ENCODE peak calls at places on chromosomes 4 and X, in four cellular contexts. R, E, G and I are unnamed samples. For H3K4me1, the result is how much of the 10 kb centered on the place peaks cover.

GRCh38 chrX:113429011-113429410 is 588.4 kb upstream of the AMOT start:
- DNase-seq in R (no peak), E (no peak), G (no peak), I (no peak)

GRCh38 chr4:6839579-6839978 is 57.1 kb downstream of the KIAA0232 start:
- DNase-seq in R (no peak), E (no peak), G (no peak), I (no peak)

GRCh38 chrX:153638436-153639176 is 8.4 kb upstream of the DUSP9 start:
- DNase-seq in R (no peak), E (no peak), G (no peak), I (no peak)

GRCh38 chrX:97787849-97788248 is 904.1 kb downstream of the RPA4 start:
- DNase-seq in R (no peak), E (no peak), G (no peak), I (no peak)

GRCh38 chr4:117154251-117154650 is 68.9 kb upstream of the TRAM1L1 start:
- DNase-seq in R (peak), E (no peak), G (no peak), I (no peak)

GRCh38 chr4:165177725-165178666 is 29.4 kb upstream of the KLHL2 start:
- DNase-seq in R (no peak), E (no peak), G (no peak), I (no peak)

GRCh38 chr4:164039482-164039881 is 545.0 kb downstream of the TMA16 start:
- DNase-seq in R (no peak), E (no peak), G (no peak), I (no peak)

GRCh38 chrX:45524805-45525204 is 324.1 kb upstream of the DIPK2B start:
- DNase-seq in R (no peak), E (no peak), G (no peak), I (no peak)

GRCh38 chrX:139759637-139760036 is 51.7 kb upstream of the MCF2 start:
- DNase-seq in R (no peak), E (peak), G (no peak), I (no peak)

GRCh38 chrX:1322393-1322792 is 14.2 kb upstream of the IL3RA start:
- DNase-seq in R (no peak), E (no peak), G (no peak), I (no peak)

GRCh38 chrX:9785944-9786741 is at the start of gene SHROOM2:
- DNase-seq in R (no peak), E (no peak), G (no peak), I (no peak)

GRCh38 chr4:5955201-5955821 is 62.4 kb upstream of the CRMP1 start:
- DNase-seq in R (peak), E (peak), G (no peak), I (no peak)

GRCh38 chrX:37580080-37580479 is 8.6 kb downstream of the LANCL3 start:
- DNase-seq in R (no peak), E (no peak), G (no peak), I (no peak)

GRCh38 chrX:9048801-9049200 is 14.9 kb upstream of the FAM9B start:
- DNase-seq in R (no peak), E (no peak), G (no peak), I (no peak)

GRCh38 chr4:84474107-84474506 is 25.0 kb downstream of the NKX6-1 start:
- DNase-seq in R (no peak), E (no peak), G (no peak), I (no peak)

GRCh38 chr4:118173956-118174355 is 139.7 kb downstream of the NDST3 start:
- DNase-seq in R (no peak), E (peak), G (no peak), I (no peak)

GRCh38 chr4:41935652-41936021 is 408 bp downstream of the TMEM33 start:
- DNase-seq in R (no peak), E (no peak), G (no peak), I (no peak)

GRCh38 chrX:107659768-107660167 is 31.5 kb downstream of the PRPS1 start:
- DNase-seq in R (no peak), E (peak), G (no peak), I (no peak)

GRCh38 chrX:25011589-25012432 is 4.0 kb downstream of the ARX start:
- DNase-seq in R (no peak), E (no peak), G (no peak), I (no peak)

GRCh38 chr4:4427478-4427870 is 40.6 kb downstream of the NSG1 start:
- DNase-seq in R (no peak), E (no peak), G (no peak), I (no peak)

GRCh38 chr4:150280081-150280950 is 202.1 kb downstream of the DCLK2 start:
- DNase-seq in R (no peak), E (peak), G (no peak), I (no peak)

GRCh38 chrX:103417933-103418332 is 41.6 kb downstream of the BEX3 start:
- DNase-seq in R (no peak), E (no peak), G (no peak), I (no peak)

GRCh38 chr4:54077812-54078211 is 13.4 kb upstream of the CHIC2 start:
- DNase-seq in R (no peak), E (peak), G (no peak), I (no peak)

GRCh38 chr4:945274-946102 is 13.2 kb downstream of the TMEM175 start:
- DNase-seq in R (peak), E (no peak), G (no peak), I (no peak)

GRCh38 chrX:107374831-107375230 is 74.6 kb upstream of the FRMPD3 start:
- DNase-seq in R (no peak), E (no peak), G (no peak), I (no peak)

GRCh38 chrX:112694062-112694461 is 14.3 kb upstream of the LHFPL1 start:
- DNase-seq in R (no peak), E (no peak), G (no peak), I (no peak)

GRCh38 chr4:146224331-146224966 is 10.1 kb downstream of the REELD1 start:
- DNase-seq in R (no peak), E (no peak), G (no peak), I (no peak)

GRCh38 chrX:124842205-124842604 is 477.5 kb upstream of the TEX13C start:
- DNase-seq in R (no peak), E (no peak), G (no peak), I (no peak)

GRCh38 chr4:180372671-180373070 is 1870.5 kb upstream of the TENM3 start:
- DNase-seq in R (no peak), E (no peak), G (no peak), I (no peak)

GRCh38 chrX:49153467-49153866 is 9.1 kb upstream of the MAGIX start:
- DNase-seq in R (no peak), E (no peak), G (no peak), I (no peak)

GRCh38 chrX:110003167-110004156 is 548 bp downstream of the TMEM164 start:
- DNase-seq in R (no peak), E (no peak), G (peak), I (peak)

GRCh38 chr4:985123-985830 is 1.6 kb upstream of the IDUA start:
- DNase-seq in R (no peak), E (peak), G (no peak), I (peak)

GRCh38 chrX:153649178-153649914 is 2.3 kb downstream of the DUSP9 start:
- DNase-seq in R (peak), E (no peak), G (peak), I (no peak)

GRCh38 chr4:140117946-140118345 is 36.0 kb downstream of the MAML3 start:
- DNase-seq in R (no peak), E (no peak), G (no peak), I (no peak)

DNA sequence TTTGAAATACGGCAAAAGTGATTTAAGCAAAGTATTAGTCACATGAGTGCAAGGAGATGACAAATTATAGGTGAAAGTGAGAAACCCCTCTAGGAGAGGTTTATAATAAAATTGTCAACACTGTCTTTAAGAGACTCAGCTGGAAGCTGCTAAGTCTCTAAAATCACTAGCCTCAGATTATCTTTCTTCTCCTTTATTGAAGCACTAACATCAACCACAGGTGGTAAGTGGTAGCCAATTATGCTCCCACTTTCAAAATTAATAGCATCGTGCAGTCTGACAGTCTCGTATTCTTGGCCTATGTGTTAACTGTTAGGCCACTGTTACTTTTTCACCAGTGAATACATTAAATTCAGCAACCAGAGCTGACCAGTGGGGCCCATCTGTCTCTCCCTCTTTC is 674.0 kb downstream of the RAPGEF2 start:
- DNase-seq in R (no peak), E (no peak), G (no peak), I (no peak)
- TF ChIP-seq POLR2AphosphoS5 in R (no peak), E (no peak), G (no peak), I (no peak)

GRCh38 chrX:39973810-39974209 is 123.9 kb downstream of the BCOR start:
- DNase-seq in R (no peak), E (no peak), G (no peak), I (no peak)
- H3K4me1 ChIP-seq in R (under half), E (under half), G (under half), I (under half)

GRCh38 chrX:53398216-53398615 is 24.2 kb downstream of the SMC1A start:
- DNase-seq in R (no peak), E (no peak), G (no peak), I (no peak)

DNA sequence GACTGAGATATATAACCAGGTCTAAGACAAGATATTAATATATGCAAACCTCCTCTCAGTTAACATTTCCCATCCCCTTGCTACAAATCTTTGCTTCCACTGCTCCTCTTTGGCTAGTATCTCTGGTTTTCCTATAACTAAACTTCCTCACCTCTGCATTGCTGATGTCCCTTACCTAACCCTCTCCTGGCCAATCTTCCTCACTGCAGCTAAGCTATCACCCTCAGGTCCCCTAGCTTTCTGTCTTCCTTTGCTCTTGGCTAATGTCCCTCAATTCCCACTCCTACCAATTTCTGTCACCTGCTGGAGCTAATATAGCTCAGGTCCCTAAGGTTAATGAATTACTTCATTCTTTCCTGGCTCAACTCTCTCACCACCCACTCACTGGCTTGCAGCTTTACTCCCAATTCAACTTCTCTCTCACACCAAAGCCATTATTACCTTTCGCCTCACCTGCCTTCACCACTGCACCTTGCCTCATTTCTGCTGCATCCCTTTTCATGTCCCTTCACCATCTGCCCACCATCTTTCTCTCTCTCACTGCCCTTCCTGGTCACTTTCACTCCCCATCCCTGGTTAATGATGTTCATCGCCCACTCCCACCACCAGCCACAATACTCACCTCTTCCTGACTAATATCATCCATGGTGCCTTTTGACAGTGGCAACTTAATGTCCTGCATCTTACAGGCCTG is 26.7 kb downstream of the SMC1A start:
- DNase-seq in R (no peak), E (no peak), G (no peak), I (no peak)
- TF ChIP-seq POLR2AphosphoS5 in R (no peak), E (no peak), G (no peak), I (no peak)

DNA sequence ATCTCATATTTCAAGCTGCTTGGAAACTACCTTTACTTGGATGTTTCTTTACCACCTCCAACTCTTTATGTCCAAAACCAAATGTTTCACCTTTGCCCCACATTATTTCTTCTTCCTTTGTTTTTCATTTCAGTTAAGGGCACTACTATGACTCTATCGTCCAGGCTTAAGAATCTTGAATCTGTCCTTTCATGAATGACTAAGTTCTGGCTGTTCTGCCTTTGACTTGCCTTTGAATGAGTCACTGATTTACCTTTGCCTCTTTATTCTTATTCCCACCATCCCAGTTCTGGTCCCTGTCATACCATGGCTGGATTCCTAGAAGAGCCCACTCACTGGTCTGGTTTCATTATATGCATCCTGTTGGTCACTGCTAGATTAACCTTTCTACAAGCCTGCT is 30.6 kb upstream of the PLAC1 start:
- DNase-seq in R (no peak), E (no peak), G (no peak), I (no peak)
- H3K4me1 ChIP-seq in R (under half), E (under half), G (under half), I (under half)

GRCh38 chr4:2797545-2798305 is 4.8 kb downstream of the SH3BP2 start:
- DNase-seq in R (peak), E (no peak), G (peak), I (no peak)
- TF ChIP-seq POLR2AphosphoS5 in R (no peak), E (no peak), G (no peak), I (no peak)

DNA sequence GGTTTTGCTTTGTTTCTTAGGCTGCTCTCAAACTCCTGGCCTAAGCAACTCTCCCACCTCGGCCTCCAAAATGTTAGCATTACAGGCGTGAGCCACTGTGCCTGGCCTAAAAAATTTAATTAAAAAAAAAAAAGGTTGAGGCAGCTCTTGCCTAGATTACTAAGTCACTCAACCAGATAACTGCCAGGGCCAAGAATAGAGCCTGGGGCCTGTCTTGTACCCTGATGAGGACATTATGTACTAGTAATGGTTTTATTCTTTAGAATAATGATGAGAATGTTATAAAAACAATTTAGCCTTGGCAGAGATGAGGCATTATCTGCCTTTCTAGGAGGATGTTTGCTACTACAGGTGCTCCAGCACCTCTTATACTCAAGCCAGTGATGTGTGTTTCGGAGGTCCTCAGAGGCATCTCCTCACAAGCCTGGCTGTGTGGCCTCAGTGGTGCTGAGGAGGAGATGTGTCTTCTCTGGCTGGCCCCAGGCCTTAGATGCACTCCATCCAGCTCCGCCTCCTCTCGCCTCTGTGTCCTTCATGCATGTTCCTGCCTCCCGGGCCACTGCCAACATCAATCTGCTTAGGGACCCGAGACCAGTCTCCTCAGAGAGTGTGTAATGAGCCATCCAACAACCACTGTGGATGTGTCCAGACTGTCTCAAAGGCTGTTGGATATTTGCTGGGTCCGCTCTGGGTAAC is 337.7 kb upstream of the GATB start:
- DNase-seq in R (no peak), E (no peak), G (no peak), I (no peak)
- H3K4me1 ChIP-seq in R (under half), E (under half), G (under half), I (under half)

DNA sequence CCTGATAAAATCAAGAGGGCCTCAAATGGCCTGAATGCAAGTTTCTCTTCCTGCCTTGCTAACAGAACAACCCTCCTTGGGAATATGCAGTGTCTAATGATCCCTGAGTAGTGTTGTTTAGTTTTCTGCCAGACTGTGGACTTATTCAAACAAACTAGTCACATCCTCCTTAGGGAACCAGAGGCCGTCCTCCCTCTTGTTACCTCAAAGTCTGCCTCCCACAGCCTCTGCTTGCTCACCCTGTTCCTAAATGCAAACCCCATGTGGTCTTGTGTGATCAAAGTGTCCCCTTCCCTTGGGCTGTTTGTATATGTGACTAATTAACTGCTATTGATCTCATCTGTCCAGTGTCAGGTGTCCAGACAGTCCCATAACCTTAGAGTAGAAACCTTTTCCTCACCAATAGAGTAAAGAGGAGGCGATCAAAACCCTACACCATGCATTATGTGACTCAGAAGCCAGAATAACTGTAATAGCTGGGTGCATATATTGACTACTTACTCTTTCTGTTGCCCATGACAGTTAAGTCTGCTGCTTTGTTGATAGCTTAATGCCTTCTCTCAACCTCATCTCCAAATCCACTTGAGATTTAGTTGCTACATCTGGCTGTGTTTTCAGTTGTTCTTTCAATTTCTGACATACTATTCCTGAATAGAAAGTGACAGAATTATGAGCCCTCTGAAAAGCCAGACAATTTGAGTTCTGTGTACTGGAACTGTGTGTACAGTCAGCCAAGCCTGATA is 473.0 kb upstream of the NWD2 start:
- DNase-seq in R (no peak), E (no peak), G (no peak), I (no peak)
- TF ChIP-seq POLR2AphosphoS5 in R (no peak), E (no peak), G (no peak), I (no peak)

GRCh38 chr4:128512161-128512560 is 224.5 kb upstream of the PGRMC2 start:
- DNase-seq in R (no peak), E (no peak), G (no peak), I (no peak)

GRCh38 chr4:128513664-128514484 is 226.3 kb upstream of the PGRMC2 start:
- DNase-seq in R (no peak), E (no peak), G (no peak), I (no peak)

GRCh38 chr4:128512767-128513322 is 225.2 kb upstream of the PGRMC2 start:
- DNase-seq in R (no peak), E (peak), G (no peak), I (no peak)

GRCh38 chr4:128516568-128516967 is 229.0 kb upstream of the PGRMC2 start:
- DNase-seq in R (no peak), E (peak), G (no peak), I (no peak)

GRCh38 chr4:128510850-128511249 is 223.2 kb upstream of the PGRMC2 start:
- DNase-seq in R (no peak), E (no peak), G (no peak), I (no peak)
- H3K4me1 ChIP-seq in R (under half), E (under half), G (under half), I (under half)

DNA sequence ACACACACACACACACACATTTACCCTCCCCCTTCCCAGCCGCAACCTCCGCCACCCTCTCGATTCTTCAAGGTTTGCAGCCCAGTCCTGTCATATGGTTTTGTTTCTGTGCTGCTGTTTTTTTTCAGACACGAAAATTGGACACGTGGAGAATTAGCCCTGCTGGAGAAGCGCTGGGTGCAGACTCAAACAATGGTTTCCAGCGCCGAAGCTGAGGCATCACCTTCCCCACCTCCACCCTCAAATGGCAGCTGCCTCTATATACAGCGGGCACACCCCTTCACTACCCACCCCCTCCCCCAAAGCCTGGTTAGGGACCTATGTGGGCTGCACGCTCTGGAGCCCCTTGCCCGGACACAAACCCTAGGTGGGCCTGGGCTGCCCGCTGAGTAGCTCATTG is 87.9 kb downstream of the BCOR start:
- DNase-seq in R (no peak), E (no peak), G (no peak), I (no peak)
- TF ChIP-seq POLR2AphosphoS5 in R (no peak), E (no peak), G (no peak), I (no peak)